ENCODE peak calls at places on chromosome 7, in five cellular contexts. S is spleen, K is IMR-90, A is hepatocyte, Q is tibial artery. D is an unnamed sample.

GRCh38 chr7:14717711-14718304 is 184.7 kb downstream of the DGKB start:
- DNase-seq in K (peak; percentile 13), S (no peak), Q (no peak), A (peak; percentile 41), D (no peak)

GRCh38 chr7:39952378-39952777 is 2.3 kb downstream of the CDK13 start:
- DNase-seq in K (peak; percentile 54), S (no peak), A (no peak), Q (no peak), D (no peak)

GRCh38 chr7:42082144-42082543 is 154.9 kb downstream of the GLI3 start:
- DNase-seq in K (peak; percentile 84), S (no peak), A (peak; percentile 56), Q (no peak), D (peak; percentile 52)

GRCh38 chr7:73740771-73741170 is 2.2 kb upstream of the ABHD11 start:
- DNase-seq in K (no peak), S (no peak), A (peak; percentile 38), Q (no peak), D (no peak)

GRCh38 chr7:15669443-15669842 is 17.0 kb downstream of the MEOX2 start:
- DNase-seq in A (no peak), Q (no peak), K (no peak), S (no peak), D (no peak)

GRCh38 chr7:64192775-64193174 is 14.2 kb upstream of the ZNF735 start:
- DNase-seq in K (no peak), A (no peak), S (no peak), Q (no peak), D (no peak)

GRCh38 chr7:4610768-4611467 is 71.2 kb upstream of the FOXK1 start:
- DNase-seq in S (peak; percentile 71), Q (no peak), A (peak; percentile 81), K (peak; percentile 69), D (no peak)

GRCh38 chr7:98872328-98872924 is 2.6 kb upstream of the TMEM130 start:
- DNase-seq in Q (peak; percentile 23), A (no peak), K (no peak), S (peak; percentile 16), D (no peak)

GRCh38 chr7:39413866-39414668 is 152.1 kb upstream of the YAE1 start:
- DNase-seq in K (peak; percentile 17), A (peak; percentile 72), S (peak; percentile 84), Q (no peak), D (peak; percentile 75)

GRCh38 chr7:80677629-80678028 is 39.2 kb downstream of the CD36 start:
- DNase-seq in A (no peak), Q (no peak), S (no peak), K (peak; percentile 26), D (no peak)

GRCh38 chr7:121557034-121557892 is 161.2 kb upstream of the FAM3C start:
- DNase-seq in S (no peak), Q (no peak), A (no peak), K (no peak), D (no peak)

GRCh38 chr7:55021951-55022617 is 3.3 kb downstream of the EGFR start:
- DNase-seq in K (no peak), Q (no peak), S (no peak), A (no peak), D (no peak)
- H3K4me3 ChIP-seq in K (peak overlapping the region; percentile 4), Q (peak overlapping the region; percentile 25), S (no peak overlapping the region), A (no peak overlapping the region), D (no peak overlapping the region)

GRCh38 chr7:66950311-66950710 is 29.3 kb downstream of the TMEM248 start:
- DNase-seq in A (no peak), S (no peak), Q (peak; percentile 1), K (peak; percentile 20), D (no peak)
- H3K36me3 ChIP-seq in A (no peaks in the 10 kb centered on the region), S (peaks cover 97% of the 10 kb centered on the region), Q (peaks cover 82% of the 10 kb centered on the region), K (peaks cover 52% of the 10 kb centered on the region), D (peaks cover 15% of the 10 kb centered on the region)

GRCh38 chr7:50393547-50394252 is 56.5 kb downstream of the FIGNL1 start:
- DNase-seq in A (no peak), K (no peak), S (no peak), Q (no peak), D (no peak)
- H3K4me3 ChIP-seq in A (no peak overlapping the region), K (no peak overlapping the region), S (no peak overlapping the region), Q (no peak overlapping the region), D (no peak overlapping the region)

DNA sequence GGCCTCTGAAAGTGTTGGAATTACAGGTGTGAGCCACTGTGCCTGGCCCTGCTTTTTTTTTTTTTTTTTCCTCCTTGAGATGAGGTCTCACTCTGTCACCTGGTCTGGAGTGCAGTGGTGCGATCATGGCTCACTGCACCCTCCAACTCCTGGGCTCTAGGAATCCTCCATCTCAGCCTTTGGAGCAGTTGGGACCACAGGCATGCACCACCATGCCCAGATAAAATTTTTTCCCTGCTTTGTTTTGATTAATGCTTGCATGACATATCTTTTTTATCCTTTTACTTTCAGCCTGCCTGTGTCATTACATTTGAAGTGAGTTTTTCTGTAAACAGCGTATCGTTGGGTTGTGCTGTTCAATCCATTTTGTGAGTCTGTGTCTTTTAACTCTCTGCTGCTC is 97.0 kb downstream of the ANKRD61 start:
- DNase-seq in K (peak; percentile 47), Q (no peak), S (no peak), A (no peak), D (no peak)
- H3K36me3 ChIP-seq in K (peaks cover 21% of the 10 kb centered on the region), Q (peaks cover 52% of the 10 kb centered on the region), S (peaks cover 27% of the 10 kb centered on the region), A (no peaks in the 10 kb centered on the region), D (peaks cover 71% of the 10 kb centered on the region)

GRCh38 chr7:88230646-88231045 is 10.8 kb upstream of the SRI start:
- DNase-seq in S (no peak), A (no peak), K (no peak), Q (no peak), D (no peak)
- H3K4me3 ChIP-seq in S (no peak overlapping the region), A (no peak overlapping the region), K (no peak overlapping the region), Q (no peak overlapping the region), D (no peak overlapping the region)

GRCh38 chr7:107754642-107755041 is 10.7 kb downstream of the CBLL1 start:
- DNase-seq in A (no peak), Q (no peak), K (no peak), S (no peak), D (no peak)
- H3K36me3 ChIP-seq in A (no peaks in the 10 kb centered on the region), Q (peaks cover 80% of the 10 kb centered on the region), K (peaks cover 29% of the 10 kb centered on the region), S (peaks cover 98% of the 10 kb centered on the region), D (peaks cover 52% of the 10 kb centered on the region)

GRCh38 chr7:130365511-130366441 is 14.5 kb upstream of the CPA1 start:
- DNase-seq in A (no peak), S (peak; percentile 41), Q (peak; percentile 57), K (peak; percentile 94), D (peak; percentile 70)

GRCh38 chr7:130366561-130366960 is 13.7 kb upstream of the CPA1 start:
- DNase-seq in Q (peak; percentile 42), S (peak; percentile 41), K (peak; percentile 42), A (no peak), D (no peak)

GRCh38 chr7:130363156-130363847 is 17.0 kb upstream of the CPA1 start:
- DNase-seq in A (peak; percentile 80), S (no peak), Q (peak; percentile 71), K (peak; percentile 99), D (peak; percentile 92)

GRCh38 chr7:130364446-130364845 is 15.8 kb upstream of the CPA1 start:
- DNase-seq in K (no peak), Q (peak; percentile 53), A (no peak), S (peak; percentile 22), D (no peak)

GRCh38 chr7:130365093-130365492 is 15.2 kb upstream of the CPA1 start:
- DNase-seq in A (no peak), Q (no peak), S (peak; percentile 13), K (no peak), D (no peak)
- H3K4me3 ChIP-seq in A (no peak overlapping the region), Q (no peak overlapping the region), S (no peak overlapping the region), K (no peak overlapping the region), D (no peak overlapping the region)

GRCh38 chr7:69078997-69079769 is 519.1 kb upstream of the AUTS2 start:
- DNase-seq in S (no peak), K (no peak), A (no peak), Q (no peak), D (peak; percentile 40)
- H3K36me3 ChIP-seq in S (no peaks in the 10 kb centered on the region), K (no peaks in the 10 kb centered on the region), A (no peaks in the 10 kb centered on the region), Q (no peaks in the 10 kb centered on the region), D (no peaks in the 10 kb centered on the region)